ENCODE peak calls at places on chromosomes 4 and X, in six cellular contexts. One of them, this sample, is unnamed.

GRCh38 chr4:41796545-41797210 is 48.2 kb upstream of the PHOX2B start:
- DNase-seq in left ventricle myocardium inferior: no peak
- DNase-seq in aorta: no peak
- DNase-seq in endothelial cell of umbilical vein: no peak
- DNase-seq in IMR-90: no peak
- DNase-seq in fibroblast of lung: no peak
- DNase-seq in this sample: no peak

GRCh38 chr4:42152507-42153504 is at the start of gene BEND4:
- DNase-seq in IMR-90: no peak
- DNase-seq in aorta: no peak
- DNase-seq in left ventricle myocardium inferior: no peak
- DNase-seq in endothelial cell of umbilical vein: no peak
- DNase-seq in fibroblast of lung: no peak
- DNase-seq in this sample: no peak

GRCh38 chrX:143788265-143788664 is 67.7 kb upstream of the SPANXN2 start:
- DNase-seq in fibroblast of lung: peak; percentile 1
- DNase-seq in aorta: no peak
- DNase-seq in IMR-90: no peak
- DNase-seq in left ventricle myocardium inferior: no peak
- DNase-seq in endothelial cell of umbilical vein: no peak
- DNase-seq in this sample: no peak

GRCh38 chrX:149073464-149073863 is 431.6 kb downstream of the IDS start:
- DNase-seq in fibroblast of lung: no peak
- DNase-seq in aorta: no peak
- DNase-seq in IMR-90: no peak
- DNase-seq in endothelial cell of umbilical vein: no peak
- DNase-seq in left ventricle myocardium inferior: no peak
- DNase-seq in this sample: no peak

GRCh38 chr4:28388471-28388870 is 1527.8 kb downstream of the STIM2 start:
- DNase-seq in IMR-90: peak; percentile 5
- DNase-seq in aorta: no peak
- DNase-seq in fibroblast of lung: no peak
- DNase-seq in endothelial cell of umbilical vein: no peak
- DNase-seq in left ventricle myocardium inferior: no peak
- DNase-seq in this sample: no peak

GRCh38 chr4:174549696-174550095 is 27.4 kb upstream of the HPGD start:
- DNase-seq in left ventricle myocardium inferior: no peak
- DNase-seq in aorta: no peak
- DNase-seq in IMR-90: no peak
- DNase-seq in endothelial cell of umbilical vein: no peak
- DNase-seq in fibroblast of lung: no peak
- DNase-seq in this sample: no peak

GRCh38 chr4:91058345-91058744 is 931.2 kb downstream of the CCSER1 start:
- DNase-seq in IMR-90: peak; percentile 0
- DNase-seq in aorta: no peak
- DNase-seq in fibroblast of lung: peak; percentile 22
- DNase-seq in endothelial cell of umbilical vein: no peak
- DNase-seq in left ventricle myocardium inferior: no peak
- DNase-seq in this sample: no peak

GRCh38 chrX:7515681-7516413 is 327.1 kb upstream of the VCX start:
- DNase-seq in fibroblast of lung: no peak
- DNase-seq in aorta: no peak
- DNase-seq in left ventricle myocardium inferior: no peak
- DNase-seq in endothelial cell of umbilical vein: no peak
- DNase-seq in IMR-90: no peak
- DNase-seq in this sample: no peak

GRCh38 chr4:89894654-89895652 is at the start of gene MMRN1:
- DNase-seq in IMR-90: no peak
- DNase-seq in aorta: no peak
- DNase-seq in left ventricle myocardium inferior: no peak
- DNase-seq in endothelial cell of umbilical vein: peak; percentile 95
- DNase-seq in fibroblast of lung: no peak
- DNase-seq in this sample: no peak

GRCh38 chr4:37023504-37023903 is 221.0 kb upstream of the NWD2 start:
- DNase-seq in fibroblast of lung: no peak
- DNase-seq in aorta: no peak
- DNase-seq in left ventricle myocardium inferior: no peak
- DNase-seq in IMR-90: no peak
- DNase-seq in endothelial cell of umbilical vein: no peak
- DNase-seq in this sample: no peak

GRCh38 chrX:74492720-74493201 is 71.5 kb downstream of the SLC16A2 start:
- DNase-seq in aorta: no peak
- DNase-seq in endothelial cell of umbilical vein: no peak
- DNase-seq in left ventricle myocardium inferior: no peak
- DNase-seq in fibroblast of lung: no peak
- DNase-seq in IMR-90: no peak
- DNase-seq in this sample: no peak

GRCh38 chr4:53671757-53672156 is 80.5 kb upstream of the LNX1 start:
- DNase-seq in IMR-90: no peak
- DNase-seq in fibroblast of lung: no peak
- DNase-seq in left ventricle myocardium inferior: no peak
- DNase-seq in aorta: no peak
- DNase-seq in endothelial cell of umbilical vein: no peak
- DNase-seq in this sample: no peak

GRCh38 chr4:163638909-163639308 is 144.4 kb downstream of the TMA16 start:
- DNase-seq in endothelial cell of umbilical vein: no peak
- DNase-seq in left ventricle myocardium inferior: no peak
- DNase-seq in IMR-90: no peak
- DNase-seq in aorta: no peak
- DNase-seq in fibroblast of lung: no peak
- DNase-seq in this sample: no peak

GRCh38 chrX:121093011-121093410 is 45.6 kb downstream of the GLUD2 start:
- DNase-seq in fibroblast of lung: no peak
- DNase-seq in endothelial cell of umbilical vein: no peak
- DNase-seq in aorta: no peak
- DNase-seq in left ventricle myocardium inferior: no peak
- DNase-seq in IMR-90: no peak
- DNase-seq in this sample: no peak

GRCh38 chr4:113760094-113760851 is 1.3 kb downstream of the CAMK2D start:
- DNase-seq in aorta: peak; percentile 59
- DNase-seq in fibroblast of lung: peak; percentile 59
- DNase-seq in endothelial cell of umbilical vein: peak; percentile 67
- DNase-seq in left ventricle myocardium inferior: peak; percentile 33
- DNase-seq in IMR-90: peak; percentile 61
- DNase-seq in this sample: peak; percentile 74

GRCh38 chr4:1183985-1184773 is 11.8 kb upstream of the SPON2 start:
- DNase-seq in left ventricle myocardium inferior: no peak
- DNase-seq in endothelial cell of umbilical vein: no peak
- DNase-seq in aorta: peak; percentile 29
- DNase-seq in IMR-90: no peak
- DNase-seq in fibroblast of lung: no peak
- DNase-seq in this sample: no peak

GRCh38 chr4:146522862-146523205 is 1.1 kb upstream of the SLC10A7 start:
- DNase-seq in left ventricle myocardium inferior: no peak
- DNase-seq in IMR-90: peak; percentile 4
- DNase-seq in aorta: no peak
- DNase-seq in fibroblast of lung: peak; percentile 8
- DNase-seq in endothelial cell of umbilical vein: peak; percentile 41
- DNase-seq in this sample: no peak

GRCh38 chr4:151000747-151001429 is 14.2 kb downstream of the LRBA start:
- DNase-seq in aorta: no peak
- DNase-seq in fibroblast of lung: no peak
- DNase-seq in left ventricle myocardium inferior: no peak
- DNase-seq in IMR-90: no peak
- DNase-seq in endothelial cell of umbilical vein: no peak
- DNase-seq in this sample: no peak

GRCh38 chrX:2928583-2929434 is at the start of gene ARSD:
- DNase-seq in left ventricle myocardium inferior: peak; percentile 90
- DNase-seq in aorta: peak; percentile 98
- DNase-seq in endothelial cell of umbilical vein: peak; percentile 79
- DNase-seq in IMR-90: peak; percentile 86
- DNase-seq in fibroblast of lung: peak; percentile 96
- DNase-seq in this sample: peak; percentile 96

GRCh38 chrX:154368630-154369452 is 5.6 kb downstream of the FLNA start:
- DNase-seq in aorta: peak; percentile 90
- DNase-seq in fibroblast of lung: peak; percentile 89
- DNase-seq in endothelial cell of umbilical vein: peak; percentile 74
- DNase-seq in IMR-90: peak; percentile 90
- DNase-seq in left ventricle myocardium inferior: peak; percentile 68
- DNase-seq in this sample: peak; percentile 84

GRCh38 chr4:76377922-76378321 is 43.0 kb downstream of the CCDC158 start:
- DNase-seq in left ventricle myocardium inferior: no peak
- DNase-seq in fibroblast of lung: peak; percentile 65
- DNase-seq in aorta: no peak
- DNase-seq in IMR-90: peak; percentile 61
- DNase-seq in endothelial cell of umbilical vein: peak; percentile 38
- DNase-seq in this sample: no peak

GRCh38 chr4:88101165-88101564 is 57.3 kb downstream of the ABCG2 start:
- DNase-seq in fibroblast of lung: no peak
- DNase-seq in IMR-90: no peak
- DNase-seq in endothelial cell of umbilical vein: no peak
- DNase-seq in aorta: no peak
- DNase-seq in left ventricle myocardium inferior: no peak
- DNase-seq in this sample: no peak

GRCh38 chrX:3603026-3603661 is 110.3 kb downstream of the PRKX start:
- DNase-seq in IMR-90: no peak
- DNase-seq in fibroblast of lung: no peak
- DNase-seq in aorta: no peak
- DNase-seq in left ventricle myocardium inferior: no peak
- DNase-seq in endothelial cell of umbilical vein: no peak
- DNase-seq in this sample: no peak

GRCh38 chr4:54400188-54400587 is 171.1 kb downstream of the PDGFRA start:
- DNase-seq in endothelial cell of umbilical vein: no peak
- DNase-seq in aorta: no peak
- DNase-seq in fibroblast of lung: no peak
- DNase-seq in IMR-90: no peak
- DNase-seq in left ventricle myocardium inferior: no peak
- DNase-seq in this sample: no peak

GRCh38 chr4:78562687-78563086 is 11.1 kb downstream of the ANXA3 start:
- DNase-seq in aorta: no peak
- DNase-seq in fibroblast of lung: no peak
- DNase-seq in IMR-90: no peak
- DNase-seq in left ventricle myocardium inferior: no peak
- DNase-seq in endothelial cell of umbilical vein: no peak
- DNase-seq in this sample: no peak

GRCh38 chr4:78561677-78562076 is 10.1 kb downstream of the ANXA3 start:
- DNase-seq in left ventricle myocardium inferior: no peak
- DNase-seq in endothelial cell of umbilical vein: no peak
- DNase-seq in fibroblast of lung: peak; percentile 74
- DNase-seq in aorta: no peak
- DNase-seq in IMR-90: no peak
- DNase-seq in this sample: no peak

GRCh38 chr4:78558421-78558820 is 6.9 kb downstream of the ANXA3 start:
- DNase-seq in fibroblast of lung: no peak
- DNase-seq in left ventricle myocardium inferior: no peak
- DNase-seq in IMR-90: no peak
- DNase-seq in endothelial cell of umbilical vein: peak; percentile 59
- DNase-seq in aorta: no peak
- DNase-seq in this sample: no peak

GRCh38 chr4:78557841-78558240 is 6.3 kb downstream of the ANXA3 start:
- DNase-seq in endothelial cell of umbilical vein: peak; percentile 33
- DNase-seq in left ventricle myocardium inferior: no peak
- DNase-seq in IMR-90: no peak
- DNase-seq in aorta: no peak
- DNase-seq in fibroblast of lung: no peak
- DNase-seq in this sample: no peak

DNA sequence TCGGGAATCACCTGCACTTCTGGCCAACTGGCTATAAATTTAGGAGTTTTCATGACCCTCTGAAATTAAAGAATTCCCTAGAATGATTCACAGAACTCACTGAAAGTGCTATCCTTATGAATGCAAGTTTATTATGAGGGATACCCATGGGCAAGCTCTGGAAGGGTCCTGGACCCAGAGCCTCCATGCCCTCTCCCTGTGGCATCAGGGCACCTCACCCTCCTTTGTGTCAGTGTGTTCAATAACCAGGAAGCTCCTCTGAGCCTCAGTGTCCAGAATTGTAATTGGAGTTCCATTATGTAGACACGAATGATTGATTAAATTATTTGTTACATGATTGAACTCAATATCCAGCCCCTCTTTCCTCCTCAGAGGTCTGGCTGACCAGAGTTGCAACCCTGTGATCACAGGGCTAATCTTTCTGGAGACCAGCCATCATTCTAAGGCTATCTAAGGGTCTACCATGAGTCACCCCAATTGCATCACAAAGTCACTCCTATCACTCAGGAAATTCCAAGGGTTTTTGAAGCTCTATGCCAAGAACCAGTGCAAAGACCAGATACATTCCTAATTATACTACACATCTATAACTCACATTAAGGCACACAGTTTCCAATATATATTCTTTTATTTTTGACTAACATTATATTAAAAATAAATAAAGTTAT is 8.9 kb downstream of the ANXA3 start:
- DNase-seq in IMR-90: peak; percentile 94
- DNase-seq in left ventricle myocardium inferior: no peak
- DNase-seq in fibroblast of lung: peak; percentile 95
- DNase-seq in aorta: no peak
- DNase-seq in endothelial cell of umbilical vein: peak; percentile 88
- DNase-seq in this sample: no peak
- H3K4me1 ChIP-seq in IMR-90: peaks cover 17% of the 10 kb centered on the region
- H3K4me1 ChIP-seq in left ventricle myocardium inferior: peaks cover 65% of the 10 kb centered on the region
- H3K4me1 ChIP-seq in fibroblast of lung: peaks cover 10% of the 10 kb centered on the region
- H3K4me1 ChIP-seq in aorta: no peaks in the 10 kb centered on the region
- H3K4me1 ChIP-seq in endothelial cell of umbilical vein: peaks cover 61% of the 10 kb centered on the region
- H3K4me1 ChIP-seq in this sample: peaks cover 13% of the 10 kb centered on the region

DNA sequence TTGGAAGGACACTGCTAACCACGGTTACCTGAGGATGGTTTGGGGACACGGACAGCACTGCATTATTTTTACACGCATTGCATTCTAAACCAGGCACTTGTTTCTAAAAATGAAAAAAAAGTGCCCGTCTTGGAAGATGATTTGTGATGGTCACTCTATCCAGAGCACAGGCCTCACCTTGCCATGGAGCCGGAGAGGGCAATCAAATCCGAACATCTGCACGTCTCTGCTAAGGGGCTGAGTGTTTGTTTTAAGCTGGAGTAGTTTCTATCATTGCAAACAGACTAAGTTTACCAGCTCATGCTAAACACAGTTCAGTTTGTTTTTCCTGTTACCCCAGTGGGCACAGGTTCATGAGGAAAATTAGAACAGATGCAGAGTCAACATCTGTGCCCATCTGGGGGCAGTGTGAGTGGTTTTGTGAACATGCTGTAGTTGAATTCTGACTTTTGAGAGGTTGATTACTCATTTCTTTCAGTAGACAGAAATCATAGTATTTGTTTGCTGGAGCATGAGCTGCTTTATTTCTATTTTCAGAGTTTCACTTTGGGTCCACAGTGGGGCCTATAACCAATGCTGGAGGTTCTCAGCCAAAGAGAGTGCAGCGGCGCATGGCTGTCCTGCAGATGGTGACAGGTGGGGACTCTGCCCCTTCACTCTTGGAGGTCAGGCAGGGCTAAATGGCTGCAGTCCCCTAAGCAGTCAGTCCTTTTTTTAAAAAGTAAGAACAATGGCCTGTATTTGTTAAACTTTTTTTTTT is 65.4 kb upstream of the ENPP6 start:
- DNase-seq in aorta: no peak
- DNase-seq in IMR-90: no peak
- DNase-seq in endothelial cell of umbilical vein: no peak
- DNase-seq in fibroblast of lung: no peak
- DNase-seq in left ventricle myocardium inferior: no peak
- DNase-seq in this sample: no peak
- H3K27ac ChIP-seq in aorta: no peak overlapping the region
- H3K27ac ChIP-seq in IMR-90: no peak overlapping the region
- H3K27ac ChIP-seq in endothelial cell of umbilical vein: no peak overlapping the region
- H3K27ac ChIP-seq in fibroblast of lung: no peak overlapping the region
- H3K27ac ChIP-seq in left ventricle myocardium inferior: peak overlapping the region; percentile 74
- H3K27ac ChIP-seq in this sample: no peak overlapping the region

GRCh38 chrX:40104649-40105015 is 6.9 kb upstream of the BCOR start:
- DNase-seq in endothelial cell of umbilical vein: peak; percentile 30
- DNase-seq in left ventricle myocardium inferior: peak; percentile 30
- DNase-seq in fibroblast of lung: peak; percentile 69
- DNase-seq in IMR-90: peak; percentile 67
- DNase-seq in aorta: peak; percentile 84
- DNase-seq in this sample: peak; percentile 75
- H3K4me3 ChIP-seq in endothelial cell of umbilical vein: no peak overlapping the region
- H3K4me3 ChIP-seq in left ventricle myocardium inferior: peak overlapping the region; percentile 72
- H3K4me3 ChIP-seq in fibroblast of lung: peak overlapping the region; percentile 54
- H3K4me3 ChIP-seq in IMR-90: peak overlapping the region; percentile 38
- H3K4me3 ChIP-seq in aorta: peak overlapping the region; percentile 25
- H3K4me3 ChIP-seq in this sample: peak overlapping the region; percentile 66

GRCh38 chr4:2263701-2264321 is 1.9 kb upstream of the MXD4 start:
- DNase-seq in IMR-90: no peak
- DNase-seq in left ventricle myocardium inferior: peak; percentile 4
- DNase-seq in endothelial cell of umbilical vein: no peak
- DNase-seq in fibroblast of lung: no peak
- DNase-seq in aorta: peak; percentile 30
- DNase-seq in this sample: peak; percentile 58
- H3K4me1 ChIP-seq in IMR-90: peaks cover 8% of the 10 kb centered on the region
- H3K4me1 ChIP-seq in left ventricle myocardium inferior: peaks cover 81% of the 10 kb centered on the region
- H3K4me1 ChIP-seq in endothelial cell of umbilical vein: peaks cover 12% of the 10 kb centered on the region
- H3K4me1 ChIP-seq in fibroblast of lung: peaks cover 14% of the 10 kb centered on the region
- H3K4me1 ChIP-seq in aorta: no peaks in the 10 kb centered on the region
- H3K4me1 ChIP-seq in this sample: peaks cover 9% of the 10 kb centered on the region

This sample was measured in right cardiac atrium.